ENCODE peak calls at places on chromosomes 12 and 14, in eight cellular contexts. H, A, Y, S, C, V, X and R are unnamed samples.

GRCh38 chr12:124411291-124411878 is 116.5 kb downstream of the RFLNA start:
- DNase-seq in X (no peak), V (peak; percentile 90), C (peak; percentile 69), H (no peak), A (peak; percentile 93), Y (no peak), S (peak; percentile 53), R (no peak)

GRCh38 chr12:54933381-54933780 is 51.2 kb downstream of the TESPA1 start:
- DNase-seq in S (no peak), H (no peak), C (no peak), A (no peak), X (no peak), V (no peak), Y (no peak), R (no peak)

GRCh38 chr14:100278702-100279101 is 27.5 kb downstream of the SLC25A29 start:
- DNase-seq in A (no peak), V (peak; percentile 32), X (no peak), H (no peak), Y (no peak), S (no peak), C (no peak), R (no peak)

GRCh38 chr12:54005853-54006699 is 2.7 kb upstream of the HOXC8 start:
- DNase-seq in S (peak; percentile 87), A (peak; percentile 87), C (peak; percentile 93), X (peak; percentile 87), H (peak; percentile 82), V (peak; percentile 98), Y (peak; percentile 75), R (peak; percentile 72)

GRCh38 chr12:60494249-60494648 is 898.4 kb downstream of the SLC16A7 start:
- DNase-seq in Y (no peak), V (no peak), C (peak; percentile 0), X (no peak), H (no peak), S (no peak), A (no peak), R (no peak)

GRCh38 chr12:15004401-15004800 is 31.6 kb downstream of the PDE6H start:
- DNase-seq in A (no peak), Y (no peak), V (no peak), C (no peak), S (no peak), X (no peak), H (no peak), R (no peak)

GRCh38 chr12:52519826-52520662 is at the start of gene KRT5:
- DNase-seq in X (no peak), H (no peak), V (no peak), Y (no peak), S (peak; percentile 11), A (no peak), C (no peak), R (no peak)

GRCh38 chr14:77955816-77956796 is 156.2 kb downstream of the ADCK1 start:
- DNase-seq in A (no peak), V (no peak), X (no peak), S (no peak), H (no peak), Y (no peak), C (no peak), R (no peak)

DNA sequence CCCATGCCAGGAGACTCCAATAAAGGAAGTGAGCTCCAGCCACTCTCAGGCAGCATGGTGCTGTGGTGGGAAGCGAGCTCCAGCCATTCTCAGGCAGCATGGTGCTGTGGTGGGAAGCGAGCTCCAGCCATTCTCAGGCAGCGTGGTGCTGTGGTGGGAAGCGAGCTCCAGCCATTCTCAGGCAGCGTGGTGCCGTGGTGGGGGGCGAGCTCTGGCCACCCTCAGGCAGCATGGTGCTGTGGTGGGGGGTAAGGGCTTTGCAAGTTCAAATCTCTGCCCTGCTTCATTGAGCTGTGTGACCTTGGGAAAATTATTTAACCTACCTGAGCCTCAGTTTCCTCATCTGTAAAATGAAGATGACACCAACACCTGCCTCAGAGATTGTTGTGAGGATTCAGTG is 975.1 kb downstream of the BCL11B start:
- DNase-seq in V (no peak), A (no peak), H (no peak), Y (no peak), X (no peak), S (no peak), C (no peak), R (no peak)
- H3K4me1 ChIP-seq in V (no peaks in the 10 kb centered on the region), A (no peaks in the 10 kb centered on the region), H (no peaks in the 10 kb centered on the region), Y (no peaks in the 10 kb centered on the region), X (no peaks in the 10 kb centered on the region), S (no peaks in the 10 kb centered on the region), C (no peaks in the 10 kb centered on the region), R (no peaks in the 10 kb centered on the region)

DNA sequence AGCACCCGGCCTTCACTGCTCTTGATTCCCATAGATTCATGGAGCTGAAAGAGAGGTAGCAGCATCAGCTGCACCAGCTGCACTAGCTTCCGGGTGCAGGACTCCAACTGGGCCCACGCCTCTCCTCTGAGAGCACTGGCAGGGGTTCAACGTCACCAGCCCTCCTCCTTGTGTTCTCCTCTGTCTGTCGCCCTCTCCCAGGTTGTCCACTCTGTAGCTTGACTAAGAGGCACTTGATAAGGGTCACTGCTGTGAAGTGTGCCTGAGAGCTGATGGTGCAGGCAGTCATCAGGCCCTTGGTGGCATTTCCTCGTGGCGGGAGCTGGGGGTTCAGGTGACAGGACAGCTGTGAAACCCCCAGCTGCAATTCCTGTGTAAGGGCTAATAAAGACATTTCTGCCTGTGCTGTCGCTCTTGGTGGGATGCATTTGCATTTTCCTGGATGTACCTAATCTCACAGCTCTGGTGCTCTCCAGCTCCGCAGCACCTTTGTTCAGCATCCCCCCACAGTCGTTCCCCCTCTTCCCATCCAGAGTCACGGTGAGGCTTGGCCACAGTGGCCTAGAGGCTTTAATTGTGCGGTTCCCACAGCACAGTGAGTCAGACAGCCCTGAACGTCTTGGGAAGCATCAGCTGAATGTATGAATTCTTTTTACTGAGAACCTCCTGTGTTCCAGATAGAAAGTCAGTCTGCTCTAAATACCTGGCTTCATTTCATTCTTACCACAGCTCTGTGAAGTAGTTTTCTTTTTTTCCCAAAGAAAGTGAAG is 28.5 kb downstream of the MLXIP start:
- DNase-seq in X (peak; percentile 66), Y (no peak), A (no peak), V (no peak), S (peak; percentile 82), C (no peak), H (peak; percentile 87), R (no peak)
- H3K4me1 ChIP-seq in X (peaks cover 85% of the 10 kb centered on the region), Y (peaks cover 46% of the 10 kb centered on the region), A (no peaks in the 10 kb centered on the region), V (no peaks in the 10 kb centered on the region), S (peaks cover 46% of the 10 kb centered on the region), C (peaks cover 2% of the 10 kb centered on the region), H (peaks cover 90% of the 10 kb centered on the region), R (peaks cover 49% of the 10 kb centered on the region)

GRCh38 chr14:64758711-64759554 is 54.7 kb downstream of the PLEKHG3 start:
- DNase-seq in V (peak; percentile 79), C (peak; percentile 84), S (no peak), A (peak; percentile 83), H (peak; percentile 48), X (peak; percentile 62), Y (no peak), R (peak; percentile 67)
- H3K4me1 ChIP-seq in V (peaks cover 2% of the 10 kb centered on the region), C (peaks cover 66% of the 10 kb centered on the region), S (peaks cover 22% of the 10 kb centered on the region), A (peaks cover 13% of the 10 kb centered on the region), H (peaks cover 38% of the 10 kb centered on the region), X (peaks cover 74% of the 10 kb centered on the region), Y (peaks cover 58% of the 10 kb centered on the region), R (peaks cover 24% of the 10 kb centered on the region)

GRCh38 chr14:73167727-73168126 is 31.4 kb downstream of the PSEN1 start:
- DNase-seq in V (no peak), C (no peak), A (no peak), H (no peak), S (peak; percentile 44), Y (no peak), X (no peak), R (no peak)

GRCh38 chr14:73166399-73166798 is 30.1 kb downstream of the PSEN1 start:
- DNase-seq in A (no peak), Y (no peak), V (no peak), S (no peak), C (no peak), X (no peak), H (no peak), R (no peak)

GRCh38 chr14:73162271-73162670 is 26.0 kb downstream of the PSEN1 start:
- DNase-seq in C (no peak), V (no peak), X (no peak), Y (no peak), H (no peak), A (no peak), S (no peak), R (no peak)
- H3K4me1 ChIP-seq in C (no peaks in the 10 kb centered on the region), V (no peaks in the 10 kb centered on the region), X (no peaks in the 10 kb centered on the region), Y (no peaks in the 10 kb centered on the region), H (no peaks in the 10 kb centered on the region), A (no peaks in the 10 kb centered on the region), S (no peaks in the 10 kb centered on the region), R (no peaks in the 10 kb centered on the region)